ENCODE peak calls at places on chromosomes 1 and 21, in nine cellular contexts. R is dorsolateral prefrontal cortex, E is HL-60, I is astrocyte of the spinal cord, A is nephron progenitor cell, Z is lung, G is colonic mucosa, L is heart left ventricle, J is endothelial cell. D is an unnamed sample.

GRCh38 chr1:53383471-53383870 is 55.6 kb upstream of the LRP8 start:
- DNase-seq in R (no peak), E (no peak), I (no peak), A (no peak), Z (no peak), G (no peak), L (no peak), J (no peak), D (no peak)

GRCh38 chr1:205066221-205066818 is 17.9 kb downstream of the TMEM81 start:
- DNase-seq in R (peak; percentile 15), E (no peak), I (no peak), A (no peak), Z (no peak), G (no peak), L (no peak), J (no peak), D (peak; percentile 49)

GRCh38 chr1:204149635-204150565 is 1.9 kb downstream of the ETNK2 start:
- DNase-seq in R (no peak), E (no peak), I (no peak), A (no peak), Z (no peak), G (no peak), L (no peak), J (no peak), D (peak; percentile 66)

GRCh38 chr1:117347907-117348306 is 19.3 kb upstream of the MAN1A2 start:
- DNase-seq in R (no peak), E (no peak), I (no peak), A (no peak), Z (no peak), G (no peak), L (no peak), J (no peak), D (no peak)

GRCh38 chr1:119316870-119317416 is 51.6 kb upstream of the HAO2 start:
- DNase-seq in R (no peak), E (no peak), I (no peak), A (peak; percentile 17), Z (no peak), G (no peak), L (no peak), J (peak; percentile 15), D (no peak)

GRCh38 chr1:100494393-100495084 is 43.4 kb upstream of the GPR88 start:
- DNase-seq in R (no peak), E (no peak), I (peak; percentile 37), A (no peak), Z (no peak), G (no peak), L (no peak), J (no peak), D (no peak)

GRCh38 chr1:172778461-172779455 is 119.9 kb downstream of the FASLG start:
- DNase-seq in R (no peak), E (no peak), I (no peak), A (no peak), Z (no peak), G (no peak), L (no peak), J (no peak), D (peak; percentile 14)

GRCh38 chr1:72690871-72691270 is 408.5 kb upstream of the NEGR1 start:
- DNase-seq in R (no peak), E (no peak), I (no peak), A (no peak), Z (no peak), G (no peak), L (no peak), J (no peak), D (peak; percentile 16)

GRCh38 chr1:202144510-202145324 is at the start of gene ARL8A:
- DNase-seq in R (no peak), E (no peak), I (peak; percentile 25), A (peak; percentile 82), Z (peak; percentile 68), G (peak; percentile 80), L (peak; percentile 86), J (peak; percentile 58), D (peak; percentile 72)

GRCh38 chr1:93613895-93614294 is 67.7 kb downstream of the BCAR3 start:
- DNase-seq in R (no peak), E (no peak), I (no peak), A (no peak), Z (no peak), G (peak; percentile 37), L (peak; percentile 43), J (no peak), D (no peak)

GRCh38 chr1:156455362-156455761 is 45.2 kb downstream of the MEF2D start:
- DNase-seq in R (no peak), E (no peak), I (no peak), A (no peak), Z (no peak), G (no peak), L (no peak), J (no peak), D (no peak)
- TF ChIP-seq CTCF in R (no peak), E (no peak), I (no peak), A (no peak), Z (no peak), G (no peak), L (no peak), J (no peak), D (no peak)

GRCh38 chr1:41583658-41584570 is 99.4 kb upstream of the EDN2 start:
- DNase-seq in R (no peak), E (no peak), I (no peak), A (no peak), Z (no peak), G (no peak), L (no peak), J (no peak), D (no peak)
- TF ChIP-seq CTCF in R (no peak), E (no peak), I (no peak), A (no peak), Z (no peak), G (no peak), L (no peak), J (no peak), D (no peak)

GRCh38 chr1:84603941-84604830 is 29.9 kb upstream of the CTBS start:
- DNase-seq in R (no peak), E (no peak), I (peak; percentile 83), A (no peak), Z (no peak), G (no peak), L (peak; percentile 57), J (no peak), D (peak; percentile 96)
- TF ChIP-seq CTCF in R (no peak), E (no peak), I (peak; percentile 46), A (no peak), Z (no peak), G (no peak), L (peak; percentile 38), J (no peak), D (peak; percentile 11)

GRCh38 chr21:42495765-42496119 is 282 bp downstream of the RSPH1 start:
- DNase-seq in R (no peak), E (no peak), I (no peak), A (no peak), Z (no peak), G (peak; percentile 76), L (no peak), J (no peak), D (no peak)

GRCh38 chr21:42495027-42495426 is 997 bp downstream of the RSPH1 start:
- DNase-seq in R (peak; percentile 25), E (no peak), I (no peak), A (no peak), Z (no peak), G (no peak), L (no peak), J (no peak), D (no peak)

GRCh38 chr21:42498012-42498411 is 2.0 kb upstream of the RSPH1 start:
- DNase-seq in R (no peak), E (no peak), I (no peak), A (no peak), Z (no peak), G (no peak), L (no peak), J (no peak), D (no peak)

GRCh38 chr21:42496839-42497202 is 797 bp upstream of the RSPH1 start:
- DNase-seq in R (peak; percentile 44), E (no peak), I (no peak), A (no peak), Z (peak; percentile 33), G (peak; percentile 46), L (no peak), J (no peak), D (no peak)

GRCh38 chr21:42496120-42496838 is at the start of gene RSPH1:
- DNase-seq in R (peak; percentile 100), E (peak; percentile 96), I (peak; percentile 98), A (peak; percentile 100), Z (peak; percentile 100), G (peak; percentile 100), L (peak; percentile 100), J (peak; percentile 99), D (peak; percentile 99)
- TF ChIP-seq CTCF in R (no peak), E (no peak), I (no peak), A (no peak), Z (no peak), G (no peak), L (no peak), J (no peak), D (no peak)

GRCh38 chr1:224502459-224503160 is 68.0 kb upstream of the WDR26 start:
- DNase-seq in R (no peak), E (peak; percentile 70), I (peak; percentile 49), A (no peak), Z (no peak), G (peak; percentile 75), L (no peak), J (peak; percentile 22), D (peak; percentile 72)

GRCh38 chr1:224501836-224502235 is 67.2 kb upstream of the WDR26 start:
- DNase-seq in R (no peak), E (no peak), I (no peak), A (no peak), Z (no peak), G (no peak), L (no peak), J (no peak), D (no peak)

GRCh38 chr1:224504642-224505041 is 70.0 kb upstream of the WDR26 start:
- DNase-seq in R (no peak), E (no peak), I (no peak), A (no peak), Z (no peak), G (no peak), L (no peak), J (no peak), D (no peak)

GRCh38 chr1:224505454-224506093 is 71.0 kb upstream of the WDR26 start:
- DNase-seq in R (no peak), E (no peak), I (no peak), A (no peak), Z (no peak), G (no peak), L (no peak), J (no peak), D (no peak)

GRCh38 chr1:224503161-224504118 is 68.8 kb upstream of the WDR26 start:
- DNase-seq in R (peak; percentile 73), E (peak; percentile 97), I (peak; percentile 92), A (peak; percentile 55), Z (peak; percentile 89), G (peak; percentile 94), L (peak; percentile 88), J (peak; percentile 79), D (peak; percentile 100)
- TF ChIP-seq CTCF in R (no peak), E (no peak), I (peak; percentile 18), A (peak; percentile 7), Z (no peak), G (no peak), L (peak; percentile 17), J (no peak), D (peak; percentile 10)

DNA sequence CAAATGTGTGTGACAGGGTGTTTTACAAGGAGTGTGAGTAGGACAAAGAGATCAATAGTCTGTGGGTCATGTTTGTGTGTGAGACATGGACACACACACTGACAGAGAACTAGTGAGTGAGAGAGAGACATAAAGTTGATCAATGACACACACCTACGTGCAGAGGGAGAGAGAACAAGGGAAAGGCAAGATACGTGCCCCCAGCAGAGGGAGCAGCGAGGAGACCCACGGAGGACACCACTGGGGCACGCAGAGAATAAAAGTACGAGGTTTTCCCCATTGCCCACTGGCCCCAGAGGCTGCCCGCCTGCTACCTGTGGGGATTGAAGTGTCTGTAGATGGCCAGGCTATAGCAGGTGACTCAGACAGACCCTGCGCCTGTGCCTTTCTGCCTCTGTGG is 130.2 kb upstream of the CSF3R start:
- DNase-seq in R (no peak), E (no peak), I (no peak), A (no peak), Z (no peak), G (no peak), L (no peak), J (peak; percentile 26), D (no peak)
- TF ChIP-seq CTCF in R (no peak), E (no peak), I (no peak), A (no peak), Z (no peak), G (no peak), L (no peak), J (no peak), D (no peak)